ENCODE peak calls at places on chromosomes 7 and 10, in six cellular contexts. W, I, Z, L, A and V are unnamed samples.

GRCh38 chr10:91032614-91033248 is 111.8 kb upstream of the ANKRD1 start:
- DNase-seq in W (no peak), I (peak; percentile 83), Z (no peak), L (no peak), A (no peak), V (no peak)

GRCh38 chr10:72764151-72764550 is 72.2 kb downstream of the MCU start:
- DNase-seq in W (no peak), I (no peak), Z (no peak), L (no peak), A (no peak), V (no peak)

GRCh38 chr10:27861781-27862180 is 116.2 kb upstream of the MKX start:
- DNase-seq in W (no peak), I (no peak), Z (no peak), L (no peak), A (no peak), V (no peak)

GRCh38 chr10:18949391-18949790 is 99.2 kb upstream of the MALRD1 start:
- DNase-seq in W (no peak), I (no peak), Z (no peak), L (no peak), A (no peak), V (no peak)

GRCh38 chr7:106353944-106354343 is 69.2 kb upstream of the NAMPT start:
- DNase-seq in W (no peak), I (no peak), Z (no peak), L (no peak), A (no peak), V (no peak)

GRCh38 chr10:24518411-24518810 is 205.3 kb downstream of the ARHGAP21 start:
- DNase-seq in W (no peak), I (no peak), Z (no peak), L (peak; percentile 18), A (no peak), V (no peak)

GRCh38 chr7:112257073-112257472 is 50.6 kb downstream of the ZNF277 start:
- DNase-seq in W (no peak), I (no peak), Z (no peak), L (no peak), A (no peak), V (no peak)

GRCh38 chr10:75398238-75398629 is 3.3 kb downstream of the ZNF503 start:
- DNase-seq in W (no peak), I (no peak), Z (no peak), L (no peak), A (no peak), V (no peak)

GRCh38 chr10:23096814-23097549 is 1.6 kb downstream of the MSRB2 start:
- DNase-seq in W (no peak), I (no peak), Z (no peak), L (peak; percentile 38), A (no peak), V (no peak)

GRCh38 chr7:17444673-17445072 is 146.2 kb downstream of the AHR start:
- DNase-seq in W (no peak), I (no peak), Z (no peak), L (peak; percentile 11), A (no peak), V (no peak)

GRCh38 chr7:54988516-54988915 is 30.3 kb upstream of the EGFR start:
- DNase-seq in W (no peak), I (no peak), Z (no peak), L (no peak), A (no peak), V (no peak)

GRCh38 chr7:2195403-2196246 is 37.1 kb downstream of the MAD1L1 start:
- DNase-seq in W (no peak), I (no peak), Z (no peak), L (no peak), A (no peak), V (no peak)

GRCh38 chr7:47725031-47725780 is 143.3 kb upstream of the TNS3 start:
- DNase-seq in W (no peak), I (no peak), Z (no peak), L (no peak), A (no peak), V (no peak)

GRCh38 chr10:91944880-91945630 is 21.5 kb downstream of the BTAF1 start:
- DNase-seq in W (no peak), I (no peak), Z (no peak), L (no peak), A (no peak), V (no peak)

GRCh38 chr7:142228681-142229080 is 29.2 kb downstream of the PRSS58 start:
- DNase-seq in W (no peak), I (no peak), Z (no peak), L (no peak), A (no peak), V (no peak)

GRCh38 chr7:143518521-143518920 is 40.8 kb downstream of the TAS2R41 start:
- DNase-seq in W (no peak), I (no peak), Z (peak; percentile 25), L (no peak), A (no peak), V (no peak)

GRCh38 chr10:96512524-96512991 is 1.2 kb downstream of the TLL2 start:
- DNase-seq in W (no peak), I (no peak), Z (peak; percentile 76), L (peak; percentile 58), A (no peak), V (no peak)

GRCh38 chr10:114538544-114538906 is 119.5 kb downstream of the ABLIM1 start:
- DNase-seq in W (no peak), I (no peak), Z (peak; percentile 67), L (no peak), A (peak; percentile 60), V (peak; percentile 16)

GRCh38 chr10:74502963-74503608 is 323.3 kb upstream of the KAT6B start:
- DNase-seq in W (no peak), I (no peak), Z (no peak), L (no peak), A (no peak), V (no peak)

GRCh38 chr10:22620140-22620857 is 94.1 kb downstream of the PIP4K2A start:
- DNase-seq in W (peak; percentile 71), I (peak; percentile 60), Z (no peak), L (no peak), A (no peak), V (no peak)

GRCh38 chr7:46616636-46617035 is 695.6 kb upstream of the IGFBP3 start:
- DNase-seq in W (no peak), I (no peak), Z (no peak), L (no peak), A (no peak), V (no peak)

GRCh38 chr7:101629171-101629570 is at the start of gene MYL10:
- DNase-seq in W (no peak), I (no peak), Z (no peak), L (no peak), A (no peak), V (no peak)

GRCh38 chr10:119301397-119301796 is 94.0 kb downstream of the GRK5 start:
- DNase-seq in W (no peak), I (no peak), Z (no peak), L (no peak), A (peak; percentile 67), V (peak; percentile 28)

DNA sequence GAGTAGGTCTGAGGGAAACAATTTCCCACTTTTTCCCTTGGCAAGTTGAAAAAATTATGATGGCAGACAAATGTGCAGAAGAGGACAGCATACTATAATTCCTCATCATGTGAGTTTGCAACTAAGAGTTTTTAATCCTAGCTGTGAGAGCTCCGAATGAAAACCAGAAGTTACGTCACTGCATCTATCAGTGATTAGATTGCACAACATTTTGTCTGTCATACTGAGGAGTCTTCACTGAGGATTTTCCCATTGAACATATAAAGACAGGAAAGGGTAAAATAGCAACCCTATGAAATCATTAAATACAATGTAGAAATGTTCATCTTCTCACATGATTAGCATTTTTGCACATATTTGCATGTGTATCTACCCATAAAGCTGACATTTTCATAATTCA is 45.8 kb downstream of the ZNF736 start:
- DNase-seq in W (no peak), I (no peak), Z (no peak), L (no peak), A (no peak), V (no peak)
- H3K9me3 ChIP-seq in W (peaks cover 24% of the 10 kb centered on the region), I (no peaks in the 10 kb centered on the region), Z (peaks cover 13% of the 10 kb centered on the region), L (peaks cover 2% of the 10 kb centered on the region), A (no peaks in the 10 kb centered on the region), V (peaks cover 11% of the 10 kb centered on the region)

GRCh38 chr7:157824011-157824818 is 487.4 kb downstream of the DNAJB6 start:
- DNase-seq in W (no peak), I (no peak), Z (no peak), L (no peak), A (no peak), V (no peak)
- H3K9me3 ChIP-seq in W (no peaks in the 10 kb centered on the region), I (no peaks in the 10 kb centered on the region), Z (no peaks in the 10 kb centered on the region), L (no peaks in the 10 kb centered on the region), A (no peaks in the 10 kb centered on the region), V (no peaks in the 10 kb centered on the region)

DNA sequence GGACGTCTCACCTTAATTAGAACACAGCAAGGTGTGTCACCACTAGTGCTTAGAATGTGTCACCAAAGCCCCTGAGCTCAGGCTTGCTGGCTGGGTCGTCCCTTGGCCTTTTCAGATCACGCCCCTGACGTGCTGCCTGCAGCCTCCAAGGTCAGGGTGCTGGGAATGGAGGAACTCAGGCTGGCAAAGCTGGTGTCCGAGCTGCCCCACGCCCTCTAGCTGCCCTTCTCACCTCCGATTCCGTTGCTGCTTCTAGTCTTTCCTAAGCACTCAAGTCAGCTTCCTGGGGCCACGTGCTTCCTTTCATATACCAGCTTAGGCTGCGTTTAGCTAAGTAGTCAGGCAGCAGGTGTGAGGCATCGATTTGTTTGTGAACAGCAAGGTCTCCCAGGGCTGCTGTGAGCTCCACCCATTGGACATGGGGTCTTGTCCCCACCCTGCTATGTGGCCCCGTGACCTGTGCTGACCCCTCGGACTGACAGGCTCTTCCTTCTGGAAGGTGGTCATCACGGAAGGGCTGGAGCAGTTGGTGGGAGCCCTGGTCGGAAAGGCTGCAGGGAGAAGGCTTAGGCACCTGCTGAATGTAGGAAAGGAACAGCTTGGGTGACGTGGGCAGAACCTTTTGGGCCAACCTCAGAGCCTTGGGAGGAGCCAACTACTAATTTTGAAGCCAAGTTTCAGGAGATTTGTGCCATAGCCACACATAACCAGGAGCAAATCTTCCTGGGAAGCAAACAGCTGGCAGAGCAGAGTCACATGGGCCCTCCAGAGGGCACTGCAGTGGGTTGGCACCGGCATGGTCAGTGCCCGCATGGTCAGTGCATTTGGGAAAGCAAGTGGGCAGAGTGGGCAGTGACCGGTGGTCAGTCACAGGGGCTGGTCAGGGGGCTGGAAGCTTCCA is 28.8 kb downstream of the VIPR2 start:
- DNase-seq in W (no peak), I (no peak), Z (no peak), L (no peak), A (no peak), V (no peak)
- H3K9me3 ChIP-seq in W (no peaks in the 10 kb centered on the region), I (no peaks in the 10 kb centered on the region), Z (no peaks in the 10 kb centered on the region), L (no peaks in the 10 kb centered on the region), A (no peaks in the 10 kb centered on the region), V (no peaks in the 10 kb centered on the region)

GRCh38 chr7:63041786-63042185 is 956.9 kb upstream of the ZNF722 start:
- DNase-seq in W (no peak), I (no peak), Z (no peak), L (no peak), A (no peak), V (no peak)
- H3K9me3 ChIP-seq in W (no peaks in the 10 kb centered on the region), I (no peaks in the 10 kb centered on the region), Z (peaks cover 66% of the 10 kb centered on the region), L (peaks cover 14% of the 10 kb centered on the region), A (no peaks in the 10 kb centered on the region), V (peaks cover 3% of the 10 kb centered on the region)

GRCh38 chr7:64516451-64516850 is 46.4 kb downstream of the ZNF680 start:
- DNase-seq in W (no peak), I (no peak), Z (no peak), L (no peak), A (no peak), V (no peak)
- H3K9me3 ChIP-seq in W (peaks cover 13% of the 10 kb centered on the region), I (no peaks in the 10 kb centered on the region), Z (peaks cover 46% of the 10 kb centered on the region), L (peaks cover 7% of the 10 kb centered on the region), A (no peaks in the 10 kb centered on the region), V (peaks cover 28% of the 10 kb centered on the region)